ENCODE peak calls at places on chromosomes 12 and 14, in seven cellular contexts. B, Z, Y, H, I, N and O are unnamed samples.
A peak's percentile ranks its signal among the peaks of the same experiment; 100 is the strongest.

GRCh38 chr12:25384038-25384953 is 133.6 kb upstream of the KRAS start:
- DNase-seq in B (no peak), Z (no peak), Y (no peak), H (no peak), I (no peak), N (no peak), O (no peak)

GRCh38 chr12:27305673-27306504 is 26.7 kb upstream of the BMAL2 start:
- DNase-seq in B (no peak), Z (no peak), Y (no peak), H (no peak), I (peak; percentile 76), N (no peak), O (no peak)

GRCh38 chr12:11228268-11228879 is 41.1 kb downstream of the PRB3 start:
- DNase-seq in B (no peak), Z (no peak), Y (no peak), H (no peak), I (peak; percentile 83), N (peak; percentile 53), O (no peak)

GRCh38 chr14:70731447-70732239 is 77.7 kb downstream of the MAP3K9 start:
- DNase-seq in B (no peak), Z (no peak), Y (no peak), H (no peak), I (no peak), N (no peak), O (no peak)

GRCh38 chr12:123059501-123059900 is 79.0 kb downstream of the ARL6IP4 start:
- DNase-seq in B (no peak), Z (no peak), Y (no peak), H (no peak), I (no peak), N (no peak), O (no peak)

GRCh38 chr12:85733441-85733840 is 102.8 kb downstream of the RASSF9 start:
- DNase-seq in B (no peak), Z (no peak), Y (no peak), H (no peak), I (peak; percentile 72), N (no peak), O (no peak)

GRCh38 chr12:6369916-6370575 is 5.3 kb downstream of the SCNN1A start:
- DNase-seq in B (no peak), Z (no peak), Y (no peak), H (no peak), I (peak; percentile 39), N (no peak), O (no peak)

GRCh38 chr12:63045020-63045860 is 105.8 kb downstream of the AVPR1A start:
- DNase-seq in B (no peak), Z (peak; percentile 78), Y (no peak), H (no peak), I (peak; percentile 75), N (no peak), O (no peak)

GRCh38 chr14:100887728-100888335 is 15.7 kb downstream of the RTL1 start:
- DNase-seq in B (no peak), Z (no peak), Y (no peak), H (no peak), I (no peak), N (no peak), O (no peak)

GRCh38 chr12:126667340-126667739 is 1599.6 kb upstream of the TMEM132C start:
- DNase-seq in B (no peak), Z (peak; percentile 73), Y (no peak), H (no peak), I (peak; percentile 21), N (no peak), O (no peak)

GRCh38 chr12:6178981-6179761 is 21.0 kb upstream of the CD9 start:
- DNase-seq in B (no peak), Z (no peak), Y (no peak), H (no peak), I (peak; percentile 51), N (peak; percentile 37), O (no peak)

GRCh38 chr12:90896164-90896563 is 58.8 kb downstream of the CCER1 start:
- DNase-seq in B (no peak), Z (peak; percentile 26), Y (peak; percentile 75), H (no peak), I (peak; percentile 83), N (no peak), O (no peak)

GRCh38 chr12:80708535-80709328 is 1.3 kb downstream of the MYF6 start:
- DNase-seq in B (no peak), Z (no peak), Y (no peak), H (no peak), I (peak; percentile 9), N (no peak), O (no peak)

GRCh38 chr12:46770501-46771183 is 55.2 kb downstream of the SLC38A4 start:
- DNase-seq in B (no peak), Z (no peak), Y (no peak), H (no peak), I (peak; percentile 79), N (no peak), O (no peak)

GRCh38 chr14:34692348-34692747 is 22.0 kb downstream of the CFL2 start:
- DNase-seq in B (no peak), Z (no peak), Y (no peak), H (no peak), I (no peak), N (no peak), O (no peak)

DNA sequence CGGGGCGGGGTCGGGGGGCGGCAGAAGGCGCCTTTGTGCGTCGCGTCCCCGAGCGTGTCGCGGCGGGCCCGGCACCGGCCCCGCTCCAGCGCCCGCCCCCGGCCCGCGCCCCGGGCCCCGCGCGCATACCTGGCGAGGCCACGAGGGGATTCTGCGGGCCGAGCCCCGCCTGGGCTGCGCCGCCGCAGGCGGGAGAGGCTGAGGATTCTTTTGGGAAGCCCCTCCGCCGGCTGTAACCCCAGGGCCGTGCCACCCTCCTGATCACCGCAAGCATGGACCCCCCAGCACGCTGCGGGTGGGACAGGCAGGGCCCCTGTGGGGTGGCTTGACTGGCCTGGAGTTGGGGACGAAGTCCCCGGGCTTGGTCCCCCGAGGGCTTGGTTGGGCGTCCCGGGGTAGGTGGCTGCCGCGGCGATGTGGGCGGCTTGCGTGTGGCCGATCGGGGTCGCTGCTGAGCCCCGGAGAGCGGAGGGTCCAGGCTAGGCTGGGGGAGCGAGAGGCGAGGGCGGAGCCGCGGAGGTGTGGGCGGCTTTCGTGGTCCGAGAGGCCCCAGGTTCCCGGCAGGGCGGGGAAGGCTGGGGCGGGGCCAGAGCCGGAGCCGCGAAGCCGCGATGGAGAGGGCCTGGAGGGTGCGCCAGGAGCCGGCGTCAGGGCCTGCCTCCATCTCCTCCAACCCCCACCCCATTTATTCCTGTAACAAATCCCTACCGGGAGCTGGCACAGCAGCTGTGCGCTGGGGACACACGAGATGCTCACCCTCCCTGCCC is 28.4 kb upstream of the GPR132 start:
- DNase-seq in B (peak; percentile 75), Z (no peak), Y (no peak), H (peak; percentile 78), I (peak; percentile 67), N (peak; percentile 74), O (peak; percentile 61)
- TF ChIP-seq CTCF in B (peak; percentile 61), Z (peak; percentile 67), Y (peak; percentile 41), H (peak; percentile 46), I (peak; percentile 44), N (peak; percentile 69), O (peak; percentile 20)

GRCh38 chr12:48980389-48980952 is 2.3 kb downstream of the WNT1 start:
- DNase-seq in B (no peak), Z (no peak), Y (no peak), H (peak; percentile 50), I (no peak), N (no peak), O (no peak)

GRCh38 chr12:48977290-48978281 is 536 bp upstream of the WNT1 start:
- DNase-seq in B (no peak), Z (no peak), Y (no peak), H (peak; percentile 76), I (peak; percentile 38), N (peak; percentile 81), O (peak; percentile 87)

GRCh38 chr12:48979602-48980388 is 1.7 kb downstream of the WNT1 start:
- DNase-seq in B (no peak), Z (no peak), Y (no peak), H (peak; percentile 54), I (no peak), N (no peak), O (peak; percentile 53)

GRCh38 chr12:48978741-48979601 is 849 bp downstream of the WNT1 start:
- DNase-seq in B (no peak), Z (no peak), Y (no peak), H (no peak), I (no peak), N (no peak), O (no peak)

DNA sequence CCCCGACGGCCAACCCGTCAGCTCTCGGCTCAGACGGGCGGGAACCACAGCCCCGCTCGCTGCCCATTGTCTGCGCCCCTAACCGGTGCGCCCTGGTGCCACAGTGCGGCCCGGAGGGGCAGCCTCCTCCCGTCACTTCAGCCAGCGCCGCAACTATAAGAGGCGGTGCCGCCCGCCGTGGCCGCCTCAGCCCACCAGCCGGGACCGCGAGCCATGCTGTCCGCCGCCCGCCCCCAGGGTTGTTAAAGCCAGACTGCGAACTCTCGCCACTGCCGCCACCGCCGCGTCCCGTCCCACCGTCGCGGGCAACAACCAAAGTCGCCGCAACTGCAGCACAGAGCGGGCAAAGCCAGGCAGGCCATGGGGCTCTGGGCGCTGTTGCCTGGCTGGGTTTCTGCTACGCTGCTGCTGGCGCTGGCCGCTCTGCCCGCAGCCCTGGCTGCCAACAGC is at the start of gene WNT1:
- DNase-seq in B (no peak), Z (no peak), Y (no peak), H (no peak), I (no peak), N (no peak), O (peak; percentile 50)
- TF ChIP-seq CTCF in B (peak; percentile 42), Z (peak; percentile 14), Y (no peak), H (no peak), I (no peak), N (peak; percentile 56), O (peak; percentile 81)

GRCh38 chr12:52540531-52540930 is 12.4 kb downstream of the KRT71 start:
- DNase-seq in B (no peak), Z (no peak), Y (no peak), H (no peak), I (no peak), N (no peak), O (no peak)

GRCh38 chr12:52541709-52542108 is 11.2 kb downstream of the KRT71 start:
- DNase-seq in B (no peak), Z (no peak), Y (no peak), H (no peak), I (no peak), N (no peak), O (no peak)

GRCh38 chr12:52542785-52543318 is 10.1 kb downstream of the KRT71 start:
- DNase-seq in B (no peak), Z (no peak), Y (no peak), H (no peak), I (no peak), N (no peak), O (no peak)

GRCh38 chr12:52543985-52544888 is 8.7 kb downstream of the KRT71 start:
- DNase-seq in B (no peak), Z (no peak), Y (no peak), H (no peak), I (no peak), N (no peak), O (no peak)

DNA sequence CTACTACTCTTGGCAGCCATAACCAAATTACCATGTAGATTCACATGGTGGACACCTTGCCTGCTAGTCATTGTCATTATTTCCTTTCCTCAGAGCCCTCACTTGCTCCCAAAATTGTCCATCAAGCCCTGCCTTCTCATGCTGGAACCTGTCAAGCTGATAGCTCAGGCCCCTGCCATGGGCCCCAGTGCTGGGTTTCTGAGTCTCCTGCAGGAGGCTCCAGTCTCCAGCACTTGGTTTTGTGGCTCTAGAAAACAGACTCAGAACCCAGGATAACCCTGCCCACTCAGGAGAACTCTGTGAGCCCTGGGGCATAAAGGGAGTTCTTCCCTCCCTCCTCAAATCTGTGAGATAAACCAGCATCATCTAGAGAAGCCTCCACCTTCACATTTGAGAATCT is 10.8 kb downstream of the KRT71 start:
- DNase-seq in B (no peak), Z (no peak), Y (no peak), H (no peak), I (no peak), N (no peak), O (no peak)
- TF ChIP-seq CTCF in B (no peak), Z (no peak), Y (peak; percentile 60), H (no peak), I (no peak), N (no peak), O (no peak)

GRCh38 chr14:68718033-68718725 is 74.7 kb downstream of the ZFP36L1 start:
- DNase-seq in B (no peak), Z (no peak), Y (no peak), H (no peak), I (peak; percentile 11), N (no peak), O (no peak)
- TF ChIP-seq CTCF in B (no peak), Z (peak; percentile 19), Y (peak; percentile 72), H (peak; percentile 48), I (peak; percentile 52), N (peak; percentile 49), O (peak; percentile 16)